ENCODE peak calls at places on chromosomes 3 and 15, in four cellular contexts. H is effector memory CD4-positive, alpha-beta T cell; P is pancreas; G is mesendoderm. M is an unnamed sample. For H3K27me3, the result is how much of the 10 kb centered on the place peaks cover.

GRCh38 chr15:60869851-60870250 is 359.3 kb downstream of the RORA start:
- DNase-seq in H (no peak), G (no peak), P (no peak), M (no peak)

GRCh38 chr15:84822774-84823579 is 5.8 kb downstream of the ALPK3 start:
- DNase-seq in H (no peak), G (no peak), P (no peak), M (no peak)

GRCh38 chr15:60646595-60646994 is 167.7 kb upstream of the ICE2 start:
- DNase-seq in P (no peak), H (no peak), G (no peak), M (no peak)

GRCh38 chr3:43505351-43505750 is 116.5 kb downstream of the ANO10 start:
- DNase-seq in P (no peak), G (no peak), H (no peak), M (no peak)

GRCh38 chr3:150216041-150216811 is 191.9 kb upstream of the TSC22D2 start:
- DNase-seq in G (peak), P (no peak), H (no peak), M (no peak)

GRCh38 chr15:100218411-100218810 is 123.4 kb downstream of the ADAMTS17 start:
- DNase-seq in P (no peak), H (no peak), G (no peak), M (no peak)

GRCh38 chr3:140008693-140008980 is 73.7 kb downstream of the CLSTN2 start:
- DNase-seq in P (no peak), H (no peak), G (no peak), M (no peak)

GRCh38 chr3:155080692-155081091 is 573 bp downstream of the MME start:
- DNase-seq in G (no peak), P (no peak), H (no peak), M (no peak)

GRCh38 chr15:99440551-99441426 is 125.0 kb upstream of the MEF2A start:
- DNase-seq in H (no peak), G (no peak), P (no peak), M (no peak)

GRCh38 chr15:56978898-56979662 is 60.6 kb downstream of the TCF12 start:
- DNase-seq in G (no peak), H (no peak), P (no peak), M (no peak)

GRCh38 chr3:185813691-185814215 is 11.1 kb downstream of the IGF2BP2 start:
- DNase-seq in P (no peak), G (peak), H (no peak), M (no peak)

DNA sequence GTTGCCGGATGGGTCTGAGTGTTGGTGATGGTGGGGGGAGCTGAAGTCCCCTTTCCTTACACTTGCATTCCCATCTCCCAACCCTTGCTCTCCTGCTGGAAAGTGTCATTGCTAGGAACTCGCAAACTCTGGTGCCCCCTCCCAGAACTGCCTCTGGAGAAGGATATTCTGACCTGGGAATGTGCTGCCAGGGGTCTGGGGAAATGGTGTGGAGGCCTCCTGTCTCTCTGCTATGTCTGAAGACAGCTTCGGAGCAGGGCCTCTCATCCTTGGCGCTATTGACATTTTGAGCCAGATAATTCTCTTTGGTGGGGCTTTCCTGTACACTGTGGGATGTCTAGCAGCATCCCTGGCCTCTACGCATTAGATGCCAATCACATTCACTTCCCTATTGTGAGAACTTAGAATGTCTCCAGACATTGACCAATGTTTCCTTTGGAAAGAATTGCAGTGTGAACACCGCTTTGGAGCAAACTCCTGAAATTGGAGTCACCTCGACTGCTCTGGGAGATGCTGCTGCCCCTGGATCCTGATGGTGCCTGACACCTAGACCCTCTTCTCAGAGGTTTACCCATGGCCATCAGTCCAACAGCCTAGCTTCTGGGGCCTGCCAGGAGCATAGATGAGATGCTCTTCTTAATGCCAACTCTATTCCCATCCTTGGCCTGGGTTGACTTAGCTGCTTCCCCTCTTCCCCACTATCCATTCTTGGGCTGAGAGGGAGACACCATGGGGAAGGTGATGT is 2.2 kb upstream of the KY start:
- DNase-seq in G (no peak), P (no peak), H (no peak), M (no peak)
- H3K27me3 ChIP-seq in G (under half), P (under half), H (under half), M (under half)

GRCh38 chr15:95328559-95328958 is 1001.9 kb upstream of the NR2F2 start:
- DNase-seq in P (no peak), H (no peak), G (no peak), M (no peak)
- H3K4me3 ChIP-seq in P (no peak), H (no peak), G (no peak), M (no peak)

GRCh38 chr3:56838441-56838840 is 36.7 kb upstream of the ARHGEF3 start:
- DNase-seq in P (no peak), H (no peak), G (no peak), M (no peak)

GRCh38 chr3:56836276-56837163 is 34.8 kb upstream of the ARHGEF3 start:
- DNase-seq in P (no peak), H (no peak), G (no peak), M (no peak)

GRCh38 chr3:56839784-56840724 is 38.3 kb upstream of the ARHGEF3 start:
- DNase-seq in P (no peak), H (no peak), G (peak), M (no peak)

GRCh38 chr3:56835626-56836025 is 33.9 kb upstream of the ARHGEF3 start:
- DNase-seq in P (no peak), H (no peak), G (no peak), M (no peak)

DNA sequence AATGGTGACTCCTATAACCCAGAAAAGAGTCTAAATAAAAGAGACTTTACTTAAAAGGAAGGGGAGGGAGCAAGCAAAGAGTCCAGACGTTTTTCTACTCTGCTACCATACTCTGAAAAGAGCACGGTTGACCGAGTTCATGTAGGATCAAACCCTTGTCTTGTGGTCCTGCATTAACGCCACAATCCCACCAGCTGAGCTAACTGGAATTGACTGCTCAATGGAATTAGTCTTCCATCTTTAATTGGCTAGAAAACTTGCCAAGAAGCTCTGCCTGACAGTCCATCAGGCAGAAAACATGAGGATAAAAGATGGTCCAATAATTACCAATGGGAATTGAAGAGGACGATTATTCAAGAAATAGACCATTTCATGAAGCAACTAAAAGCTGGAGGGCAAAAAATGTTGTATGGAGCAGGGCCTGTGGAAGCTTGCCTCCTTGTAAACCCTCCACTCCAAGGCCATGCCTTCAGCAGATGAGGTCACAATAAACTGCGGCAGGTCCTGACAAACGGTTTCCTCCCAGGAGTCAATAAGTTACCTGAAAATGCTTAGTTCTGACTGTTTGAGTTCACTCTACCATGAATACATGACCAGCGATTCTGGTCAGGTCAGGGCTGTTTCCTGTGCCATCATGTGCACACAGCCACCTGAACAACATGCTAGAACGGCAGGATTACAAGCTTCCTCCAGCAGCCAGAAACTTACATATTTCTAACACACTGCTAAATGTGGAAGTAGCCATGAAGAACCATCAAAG is 35.6 kb upstream of the ARHGEF3 start:
- DNase-seq in H (no peak), G (no peak), P (no peak), M (no peak)
- H3K27ac ChIP-seq in H (no peak), G (no peak), P (no peak), M (no peak)

GRCh38 chr3:59540696-59541095 is 490.9 kb upstream of the CFAP20DC start:
- DNase-seq in G (peak), H (no peak), P (no peak), M (no peak)
- H3K27me3 ChIP-seq in G (under half), H (under half), P (under half), M (under half)

DNA sequence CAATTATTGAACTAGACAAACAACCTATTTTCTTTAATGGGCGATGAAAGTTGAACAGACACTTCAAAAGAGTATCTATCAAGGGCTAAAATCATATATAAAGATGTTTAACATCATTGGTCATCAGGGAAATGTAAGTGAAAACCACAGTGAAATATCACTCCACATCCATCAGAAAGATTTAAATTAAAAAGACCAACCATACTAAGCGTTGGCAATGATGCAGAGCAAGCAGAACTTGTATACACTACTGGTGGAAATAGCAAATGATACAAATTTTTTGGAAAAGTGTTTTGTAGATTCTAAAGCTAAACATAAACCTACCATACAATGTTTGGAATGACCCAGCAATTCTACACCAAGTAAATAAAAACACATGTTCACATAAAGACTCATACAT is 65.9 kb upstream of the THBS1 start:
- DNase-seq in H (no peak), G (no peak), P (no peak), M (no peak)
- H3K4me3 ChIP-seq in H (no peak), G (no peak), P (no peak), M (no peak)

DNA sequence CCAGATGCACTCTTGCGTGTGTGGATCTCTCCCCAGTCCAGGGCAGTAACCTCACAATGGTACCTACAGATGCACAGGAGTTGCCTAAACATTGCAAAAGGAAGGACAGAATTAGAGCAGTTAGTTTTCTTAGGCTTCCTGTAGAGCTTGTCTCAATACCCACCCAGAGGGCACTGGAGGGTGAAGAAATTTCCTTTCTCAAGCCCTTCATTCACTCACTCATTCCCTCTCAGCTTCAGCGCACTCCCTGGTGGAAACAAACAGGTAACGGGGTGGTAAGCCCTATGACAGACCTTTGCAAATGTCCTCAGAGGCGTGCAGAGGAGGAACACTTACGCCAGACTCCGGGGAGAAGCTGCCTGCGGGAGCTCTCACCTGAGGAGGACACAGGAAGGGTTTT is 267.4 kb upstream of the HES1 start:
- DNase-seq in H (no peak), G (no peak), P (no peak), M (no peak)
- H3K27ac ChIP-seq in H (no peak), G (no peak), P (no peak), M (no peak)

GRCh38 chr3:71903141-71903540 is 118.2 kb upstream of the PROK2 start:
- DNase-seq in G (no peak), P (no peak), H (no peak), M (no peak)
- H3K27me3 ChIP-seq in G (under half), P (under half), H (under half), M (under half)

GRCh38 chr3:57007513-57008415 is 52.7 kb upstream of the SPATA12 start:
- DNase-seq in P (no peak), G (peak), H (no peak), M (no peak)
- H3K4me3 ChIP-seq in P (no peak), G (no peak), H (no peak), M (no peak)

DNA sequence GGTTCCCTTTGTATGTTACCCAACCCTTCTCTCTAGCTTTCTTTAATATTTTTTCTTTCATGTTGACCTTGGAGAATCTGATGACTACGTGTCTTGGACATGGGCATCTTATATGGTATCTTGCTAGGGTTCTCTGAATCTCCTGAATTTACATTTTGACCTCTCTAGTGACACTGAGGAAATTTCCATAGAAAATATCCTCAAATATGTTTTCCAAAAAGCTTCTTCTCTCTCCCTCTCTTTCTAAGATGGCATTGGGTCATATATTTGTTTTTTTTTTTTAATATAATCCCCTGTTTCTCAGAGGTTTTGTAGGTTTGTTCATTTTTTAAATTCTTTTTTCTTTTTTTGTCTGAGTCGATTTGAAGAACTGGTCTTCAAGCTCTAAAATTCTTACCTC is 184.0 kb upstream of the TMC3 start:
- DNase-seq in G (no peak), P (no peak), H (no peak), M (no peak)
- H3K27ac ChIP-seq in G (no peak), P (no peak), H (no peak), M (no peak)